ENCODE peak calls at places on chromosomes 1 and 21, in seven cellular contexts. D is effector memory CD4-positive, alpha-beta T cell; K is naive thymus-derived CD4-positive, alpha-beta T cell; V is spleen; G is fibroblast of lung; X is SJSA1; E is neural progenitor cell. A is an unnamed sample. For H3K4me1 and H3K27me3, the result is how much of the 10 kb centered on the place peaks cover.

GRCh38 chr21:17854771-17855170 is 35.6 kb upstream of the C21orf91 start:
- DNase-seq in D (no peak), K (no peak), V (no peak), G (no peak), X (no peak), E (no peak), A (no peak)

GRCh38 chr1:159177273-159177907 is 6.0 kb downstream of the CADM3 start:
- DNase-seq in D (no peak), K (no peak), V (no peak), G (peak), X (no peak), E (peak), A (peak)

GRCh38 chr1:7493711-7494110 is 277.4 kb upstream of the VAMP3 start:
- DNase-seq in D (no peak), K (no peak), V (no peak), G (no peak), X (no peak), E (no peak), A (no peak)

GRCh38 chr1:96596226-96596625 is 125.4 kb upstream of the PTBP2 start:
- DNase-seq in D (no peak), K (no peak), V (no peak), G (peak), X (no peak), E (peak), A (peak)

GRCh38 chr1:15176120-15176519 is 22.6 kb downstream of the TMEM51 start:
- DNase-seq in D (no peak), K (no peak), V (no peak), G (no peak), X (no peak), E (no peak), A (no peak)

GRCh38 chr1:116738673-116739370 is 15.4 kb upstream of the CD2 start:
- DNase-seq in D (peak), K (peak), V (peak), G (no peak), X (no peak), E (no peak), A (no peak)

GRCh38 chr1:222369991-222370910 is 177.7 kb downstream of the HHIPL2 start:
- DNase-seq in D (no peak), K (no peak), V (no peak), G (peak), X (peak), E (no peak), A (peak)

GRCh38 chr1:192601145-192602048 is 25.8 kb downstream of the RGS1 start:
- DNase-seq in D (no peak), K (no peak), V (no peak), G (no peak), X (no peak), E (no peak), A (peak)

GRCh38 chr1:36350659-36351171 is 27.3 kb upstream of the EVA1B start:
- DNase-seq in D (no peak), K (peak), V (peak), G (peak), X (peak), E (no peak), A (peak)

GRCh38 chr1:108511764-108512163 is 48.1 kb upstream of the EEIG2 start:
- DNase-seq in D (no peak), K (no peak), V (no peak), G (no peak), X (no peak), E (no peak), A (peak)

GRCh38 chr1:34759472-34760357 is at the start of gene GJB4:
- DNase-seq in D (no peak), K (no peak), V (peak), G (no peak), X (no peak), E (no peak), A (no peak)

GRCh38 chr1:168518201-168518689 is 25.6 kb downstream of the XCL2 start:
- DNase-seq in D (no peak), K (no peak), V (no peak), G (no peak), X (no peak), E (no peak), A (no peak)

GRCh38 chr1:162074548-162074947 is 5.1 kb downstream of the NOS1AP start:
- DNase-seq in D (no peak), K (no peak), V (no peak), G (no peak), X (no peak), E (no peak), A (no peak)

GRCh38 chr1:172917972-172918371 is 132.8 kb downstream of the TNFSF18 start:
- DNase-seq in D (no peak), K (no peak), V (no peak), G (peak), X (peak), E (no peak), A (peak)

GRCh38 chr1:203628185-203628996 is 1.8 kb downstream of the ATP2B4 start:
- DNase-seq in D (no peak), K (no peak), V (peak), G (peak), X (peak), E (peak), A (peak)

GRCh38 chr1:245458761-245459174 is 304.0 kb downstream of the KIF26B start:
- DNase-seq in D (no peak), K (no peak), V (no peak), G (no peak), X (no peak), E (no peak), A (peak)

GRCh38 chr1:19430121-19431068 is 54.9 kb downstream of the CAPZB start:
- DNase-seq in D (no peak), K (no peak), V (no peak), G (peak), X (no peak), E (no peak), A (peak)
- H3K4me3 ChIP-seq in D (no peak), K (no peak), V (no peak), G (no peak), X (no peak), E (no peak), A (peak)

GRCh38 chr21:45147473-45148315 is 73.3 kb downstream of the ADARB1 start:
- DNase-seq in D (no peak), K (no peak), V (no peak), G (no peak), X (peak), E (no peak), A (peak)
- H3K4me1 ChIP-seq in D (under half), K (under half), V (under half), G (under half), X (under half), E (under half), A (under half)

DNA sequence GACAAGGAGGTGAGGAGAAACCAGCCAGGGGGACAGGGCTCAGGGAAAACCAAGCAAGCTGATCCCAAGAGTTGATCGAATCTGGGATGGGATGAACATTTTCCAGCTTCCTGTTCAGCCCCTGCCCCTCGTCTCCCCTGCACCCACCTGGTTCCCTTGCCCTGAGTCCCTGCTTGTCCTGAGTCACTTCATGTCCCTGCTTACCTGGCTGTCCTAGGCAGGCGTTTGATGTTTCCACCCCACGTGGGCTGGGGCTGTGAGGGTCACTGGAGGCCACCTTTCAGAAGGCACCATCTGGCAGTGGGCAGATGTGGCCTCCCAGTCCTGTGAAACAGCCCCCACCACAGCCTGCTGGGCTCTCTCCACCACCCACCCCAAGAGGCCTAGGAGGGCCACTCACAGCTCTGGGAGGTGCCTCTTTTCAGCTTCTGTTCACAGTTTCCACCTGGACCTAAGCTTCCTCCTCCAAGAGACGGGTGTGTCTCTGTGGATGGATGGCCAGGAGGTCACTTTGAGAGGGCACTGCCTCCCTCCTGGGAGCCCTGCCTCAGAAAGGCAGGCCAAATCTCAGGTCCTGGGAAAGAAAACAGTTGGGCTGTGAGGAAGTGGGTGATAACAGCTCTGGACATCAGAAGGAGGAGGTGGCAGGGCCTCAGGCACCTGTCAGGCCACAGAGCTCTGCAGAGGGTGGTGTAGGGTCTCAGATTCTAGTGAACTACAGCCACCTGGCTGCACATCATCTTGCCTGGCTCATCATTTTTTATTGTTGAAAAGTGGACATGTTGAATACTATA is 15.6 kb upstream of the ZNF678 start:
- DNase-seq in D (no peak), K (no peak), V (peak), G (no peak), X (no peak), E (no peak), A (no peak)
- H3K27me3 ChIP-seq in D (under half), K (under half), V (under half), G (under half), X (under half), E (under half), A (under half)

GRCh38 chr1:19643113-19643512 is 998 bp upstream of the NBL1 start:
- DNase-seq in D (no peak), K (no peak), V (no peak), G (no peak), X (no peak), E (no peak), A (peak)
- H3K4me3 ChIP-seq in D (peak), K (peak), V (peak), G (no peak), X (no peak), E (no peak), A (peak)

DNA sequence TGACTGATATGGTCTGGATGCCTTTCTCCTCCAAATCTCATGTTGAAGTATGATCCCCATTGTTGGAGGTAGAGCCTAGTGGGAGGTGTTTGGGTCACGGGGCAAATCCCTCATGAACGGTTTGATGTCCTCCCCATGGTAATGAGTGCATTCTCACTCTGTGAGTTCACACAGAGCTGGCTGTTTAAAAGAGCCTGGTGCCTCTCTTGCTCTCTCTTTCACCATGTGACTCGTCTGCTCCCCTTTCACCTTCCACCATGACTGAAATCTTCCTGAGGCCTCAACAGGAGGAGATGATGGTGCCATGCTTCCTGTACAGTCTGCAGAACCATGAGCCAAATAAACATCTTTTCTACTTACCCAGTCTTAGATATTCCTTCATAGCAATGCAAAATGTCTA is 30.2 kb downstream of the ALDH9A1 start:
- DNase-seq in D (no peak), K (no peak), V (no peak), G (no peak), X (no peak), E (no peak), A (no peak)
- H3K4me1 ChIP-seq in D (under half), K (under half), V (under half), G (under half), X (under half), E (under half), A (under half)

DNA sequence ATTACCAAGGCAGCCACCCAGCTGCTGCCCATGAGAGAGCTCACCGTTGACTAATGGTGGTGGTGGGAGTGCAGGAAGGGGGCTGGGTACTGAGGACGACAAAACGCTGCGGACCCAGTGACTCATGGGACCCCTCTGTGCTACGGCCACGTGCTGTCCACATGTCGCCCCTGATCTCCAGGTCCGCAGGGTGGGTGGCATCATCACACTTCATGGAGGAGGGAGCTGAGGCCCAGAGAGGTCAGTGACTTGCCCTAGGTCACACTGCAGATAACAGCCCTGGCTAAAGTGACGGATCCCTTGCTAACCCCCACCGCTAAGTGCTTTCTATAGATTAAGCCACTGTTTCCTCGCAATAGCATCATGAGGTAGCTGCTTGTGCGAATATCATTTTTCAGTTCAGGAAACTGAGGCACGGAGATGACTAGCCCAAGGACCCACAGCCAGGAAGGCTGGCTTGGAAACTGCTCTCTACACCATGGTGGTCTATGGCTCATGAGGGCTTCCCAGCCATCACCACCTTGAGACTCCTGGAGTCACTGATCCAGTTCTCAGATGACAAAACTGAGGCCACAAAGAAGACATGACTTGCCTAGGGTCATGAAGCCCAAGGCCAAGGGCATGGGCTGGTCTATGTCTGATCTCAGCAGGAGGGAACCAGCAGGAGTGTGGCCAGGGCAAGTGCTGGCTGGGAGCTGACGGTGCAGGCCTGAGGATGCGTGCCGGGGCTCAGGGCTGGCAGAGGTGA is 12.6 kb downstream of the RUNX3 start:
- DNase-seq in D (no peak), K (no peak), V (no peak), G (no peak), X (no peak), E (no peak), A (no peak)
- H3K27me3 ChIP-seq in D (under half), K (under half), V (under half), G (under half), X (under half), E (under half), A (under half)

DNA sequence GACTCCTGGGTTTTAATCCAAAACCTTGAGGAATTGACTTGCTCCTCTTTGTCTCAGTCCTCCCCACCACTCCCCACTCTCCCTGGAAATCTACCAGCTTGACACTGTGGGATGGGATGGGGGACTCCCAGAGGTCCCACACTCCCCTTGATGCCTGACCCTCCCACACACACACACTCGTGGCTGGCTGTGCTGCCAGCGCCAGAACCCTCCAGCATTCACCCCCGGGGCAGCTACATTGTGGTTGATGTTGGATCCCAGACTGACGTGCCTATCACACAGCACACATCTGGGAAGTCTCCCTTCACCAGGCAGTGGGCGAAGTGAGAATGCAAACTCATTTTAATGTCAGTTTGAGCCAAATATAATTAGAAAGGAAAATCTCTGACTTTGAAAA is 10.0 kb downstream of the KIRREL1 start:
- DNase-seq in D (no peak), K (no peak), V (no peak), G (no peak), X (peak), E (no peak), A (peak)
- H3K4me3 ChIP-seq in D (no peak), K (no peak), V (no peak), G (no peak), X (no peak), E (no peak), A (peak)

DNA sequence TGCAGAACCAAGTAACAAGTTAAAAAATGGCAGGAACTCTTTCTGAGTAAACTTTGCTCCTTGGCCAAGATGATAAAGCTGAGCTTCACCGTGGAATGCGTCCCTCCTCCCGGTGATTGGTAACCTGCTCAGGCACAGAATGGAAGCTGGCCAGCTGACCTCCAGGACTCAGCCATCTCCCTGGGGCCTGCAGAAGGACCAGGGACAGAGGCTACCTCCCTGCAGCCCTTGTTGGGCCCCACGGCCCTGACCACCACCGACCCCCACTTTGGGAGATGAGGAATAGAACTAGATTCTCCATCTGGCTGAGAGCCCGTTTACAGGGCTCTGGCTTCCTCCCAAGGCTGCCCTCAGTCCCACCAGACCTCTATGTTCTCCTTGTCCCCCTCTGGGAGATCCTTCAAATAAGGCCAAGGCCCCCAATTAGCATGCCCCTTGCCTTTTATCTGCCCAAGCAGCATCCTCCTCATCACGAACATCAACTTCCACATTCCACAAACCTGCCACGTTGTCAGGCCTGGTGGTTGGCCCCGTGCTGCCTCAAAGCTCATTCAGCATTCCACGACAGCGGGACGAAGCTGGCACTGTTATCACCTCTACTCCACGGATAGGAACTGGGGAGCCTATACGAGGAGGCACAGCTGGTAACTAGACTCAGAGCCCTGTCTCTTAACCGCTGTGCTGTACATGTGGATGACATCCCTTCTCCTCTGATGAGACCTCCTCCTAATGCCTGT is 74.1 kb downstream of the CD34 start:
- DNase-seq in D (no peak), K (no peak), V (no peak), G (no peak), X (no peak), E (no peak), A (no peak)
- H3K4me1 ChIP-seq in D (under half), K (under half), V (half or more), G (under half), X (under half), E (under half), A (under half)

DNA sequence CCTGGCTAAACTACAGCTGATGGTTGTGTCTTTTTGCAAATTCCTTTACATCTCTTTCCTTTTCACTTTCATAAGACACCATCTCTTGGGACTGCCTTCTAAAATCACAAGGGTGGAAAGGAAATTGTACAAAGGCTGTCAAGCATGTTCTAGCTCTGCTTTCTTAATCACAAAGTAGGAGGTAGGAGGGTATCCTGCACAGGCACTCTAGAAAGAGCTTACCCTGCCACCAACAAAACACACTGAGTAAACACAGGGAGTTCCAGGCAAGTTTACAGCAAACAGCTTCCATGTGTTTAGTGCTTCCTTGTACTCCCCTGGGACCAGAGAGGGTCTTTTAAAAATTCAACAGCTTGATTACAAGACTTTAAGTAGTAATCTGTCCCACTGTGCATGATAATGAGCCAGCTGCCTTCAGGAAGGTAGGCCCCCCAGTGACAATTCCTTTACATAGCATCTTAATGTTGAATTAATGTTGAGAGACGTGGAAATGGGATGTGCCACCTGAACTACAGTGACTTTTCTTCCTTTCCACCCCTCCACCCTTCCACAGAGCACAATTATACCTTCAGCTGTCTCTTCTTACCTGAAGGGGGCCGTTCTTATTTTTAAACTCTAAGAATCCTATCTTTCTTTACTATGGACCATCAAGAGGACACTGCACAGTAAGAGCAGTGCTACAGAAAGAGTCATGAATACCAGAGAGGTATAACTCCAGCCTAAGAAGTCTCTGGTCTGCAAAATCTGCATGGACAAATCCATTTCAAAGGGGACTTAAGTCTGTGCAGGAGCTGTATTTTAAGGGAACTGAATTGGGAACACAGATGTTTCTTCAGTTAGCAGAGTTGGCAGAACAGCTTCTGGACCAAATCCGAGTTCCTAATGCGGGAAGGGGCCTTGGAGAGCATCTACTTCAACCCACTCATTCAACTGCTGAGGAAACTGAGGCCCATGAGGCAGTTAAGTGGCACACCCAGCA is 2.2 kb downstream of the PLPP3 start:
- DNase-seq in D (no peak), K (no peak), V (no peak), G (peak), X (no peak), E (peak), A (peak)
- H3K27me3 ChIP-seq in D (under half), K (under half), V (under half), G (under half), X (under half), E (under half), A (under half)

DNA sequence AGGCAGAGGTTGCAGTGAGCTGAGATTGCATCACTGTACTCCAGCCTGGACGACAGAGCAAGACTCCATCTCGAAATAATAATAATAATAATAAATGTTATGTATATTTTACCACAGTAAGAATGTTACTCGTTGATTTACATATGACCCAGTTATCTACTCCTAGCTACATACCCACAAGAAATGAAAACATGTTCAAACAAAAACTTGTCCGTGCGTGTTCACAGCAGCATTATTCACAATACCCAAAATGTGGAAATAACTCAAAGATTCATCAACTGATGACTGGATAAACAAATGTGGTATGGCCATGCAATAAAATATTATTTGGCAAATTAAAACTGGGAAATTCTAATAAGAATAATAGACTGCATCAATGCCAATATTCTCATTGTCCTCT is 31.7 kb upstream of the ENSA start:
- DNase-seq in D (no peak), K (no peak), V (no peak), G (no peak), X (no peak), E (no peak), A (no peak)
- H3K4me3 ChIP-seq in D (no peak), K (no peak), V (no peak), G (no peak), X (no peak), E (no peak), A (no peak)

A was measured in GM23248.